ENCODE peak calls at places on chromosome 14, in six cellular contexts. W is uterus, O is tibial nerve, U is body of pancreas, L is lower leg skin, Y is GM12891. R is an unnamed sample.

GRCh38 chr14:20687362-20688166 is 1.0 kb upstream of the ANG start:
- DNase-seq in L (no peak), W (no peak), U (peak), Y (no peak), O (no peak), R (no peak)

GRCh38 chr14:77908847-77909246 is 108.9 kb downstream of the ADCK1 start:
- DNase-seq in Y (no peak), L (no peak), W (no peak), O (no peak), U (no peak), R (no peak)

GRCh38 chr14:101340556-101340955 is 220.7 kb upstream of the DIO3 start:
- DNase-seq in L (no peak), U (no peak), Y (no peak), O (no peak), W (no peak), R (no peak)

GRCh38 chr14:94689218-94689984 is 77.2 kb downstream of the SERPINA3 start:
- DNase-seq in Y (peak), L (peak), O (peak), U (peak), W (peak), R (peak)

GRCh38 chr14:65206448-65207096 is 104.3 kb upstream of the MAX start:
- DNase-seq in W (no peak), O (no peak), U (no peak), Y (no peak), L (no peak), R (no peak)

GRCh38 chr14:36293824-36294223 is 26.6 kb downstream of the MBIP start:
- DNase-seq in W (no peak), Y (no peak), O (no peak), L (no peak), U (no peak), R (no peak)

GRCh38 chr14:20331048-20331613 is 1.9 kb downstream of the CCNB1IP1 start:
- DNase-seq in O (no peak), W (no peak), U (no peak), L (no peak), Y (no peak), R (no peak)

GRCh38 chr14:47822326-47822725 is 146.9 kb upstream of the MDGA2 start:
- DNase-seq in U (no peak), W (no peak), O (no peak), Y (no peak), L (no peak), R (no peak)

GRCh38 chr14:99389171-99389826 is 91.4 kb downstream of the SETD3 start:
- DNase-seq in Y (peak), O (no peak), W (no peak), L (peak), U (peak), R (peak)

GRCh38 chr14:93276031-93276716 is 56.7 kb downstream of the BTBD7 start:
- DNase-seq in L (no peak), U (peak), W (no peak), O (no peak), Y (no peak), R (no peak)

GRCh38 chr14:41498959-41499358 is 107.7 kb upstream of the LRFN5 start:
- DNase-seq in L (no peak), U (no peak), Y (no peak), W (no peak), O (no peak), R (no peak)

DNA sequence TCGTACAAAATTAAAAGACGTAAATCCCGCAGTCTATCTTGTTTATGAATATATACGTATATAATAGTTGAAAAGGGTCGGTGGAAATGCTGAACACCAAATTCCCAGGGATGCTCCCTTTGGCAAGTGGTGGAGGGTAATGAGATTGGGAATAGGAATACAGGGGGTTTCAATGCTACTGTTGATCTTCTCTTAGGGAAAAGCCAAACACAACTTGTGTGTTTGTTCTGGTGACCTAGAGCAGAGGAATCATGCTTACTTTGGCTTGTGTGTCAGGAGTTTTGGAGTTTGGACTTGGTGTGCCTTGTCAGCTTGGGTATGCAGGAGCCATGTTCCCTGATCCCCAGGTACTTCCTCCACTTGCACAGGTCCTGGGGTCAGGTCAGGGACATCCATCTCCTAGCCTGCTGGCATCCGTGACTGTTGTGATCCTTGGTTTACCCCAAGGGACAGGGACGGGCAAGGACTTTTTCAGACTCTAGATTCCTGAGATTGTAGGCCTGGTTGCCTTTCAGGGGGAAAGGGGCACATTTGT is 4.1 kb downstream of the SLC10A1 start:
- DNase-seq in W (no peak), O (no peak), U (no peak), Y (no peak), L (no peak), R (no peak)
- TF ChIP-seq POLR2A in W (no peak), O (no peak), U (no peak), Y (no peak), L (no peak), R (no peak)

DNA sequence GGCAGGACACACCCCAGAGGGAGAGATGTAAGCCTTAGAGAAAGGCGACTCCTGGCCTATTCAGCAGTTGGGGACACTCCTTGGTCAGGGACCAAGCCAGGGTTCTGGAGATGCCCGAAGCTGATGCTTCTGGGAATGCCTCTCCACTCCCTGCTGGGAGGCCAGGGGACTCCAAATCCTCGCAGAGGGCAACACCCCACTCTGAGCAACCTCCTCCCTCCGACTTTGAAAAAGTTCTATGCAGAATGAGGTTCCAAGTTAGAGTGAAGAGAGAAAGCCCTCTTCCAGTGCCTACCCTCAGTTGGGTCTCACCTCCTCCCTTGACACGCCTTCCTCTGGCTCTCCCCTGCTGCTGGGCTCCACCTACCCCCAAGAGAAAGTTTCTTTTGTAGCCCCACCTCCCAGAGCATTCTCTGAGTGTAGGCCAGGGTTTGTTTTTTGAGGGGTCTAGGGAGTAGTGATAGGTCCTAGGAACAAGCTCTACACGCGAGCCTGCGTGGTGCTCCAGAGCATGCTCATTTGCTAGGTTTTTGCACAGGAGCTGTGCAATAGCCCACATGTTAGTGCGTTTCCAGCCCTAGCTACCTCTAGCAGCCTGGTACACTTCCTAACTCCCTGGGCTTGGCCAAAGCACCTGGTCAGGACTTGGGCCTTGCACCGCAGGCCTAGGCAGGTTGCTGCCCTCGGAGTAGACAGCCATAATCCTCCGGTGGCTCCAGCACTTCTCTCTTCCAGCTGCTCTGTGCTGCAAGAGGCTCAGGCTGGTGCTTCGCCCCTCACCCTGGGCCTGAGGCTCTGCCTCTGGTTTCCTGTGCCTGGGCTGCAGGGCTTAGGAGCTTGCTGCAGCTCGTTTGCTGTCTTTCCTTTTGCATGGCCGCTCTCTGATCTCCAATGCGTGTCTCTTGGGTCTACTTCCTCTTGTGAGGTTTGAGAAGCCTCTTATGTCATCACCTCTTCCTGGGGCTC is 590 bp upstream of the CEBPE start:
- DNase-seq in W (no peak), U (no peak), O (no peak), L (no peak), Y (peak), R (no peak)
- TF ChIP-seq POLR2A in W (no peak), U (no peak), O (no peak), L (no peak), Y (no peak), R (no peak)

GRCh38 chr14:50006141-50006540 is 110.2 kb downstream of the VCPKMT start:
- DNase-seq in U (no peak), L (no peak), O (no peak), Y (no peak), W (no peak), R (no peak)

GRCh38 chr14:50002926-50003212 is 110.0 kb downstream of the ARF6 start:
- DNase-seq in Y (no peak), W (no peak), O (no peak), U (no peak), L (no peak), R (no peak)

GRCh38 chr14:50001146-50001998 is 108.5 kb downstream of the ARF6 start:
- DNase-seq in O (peak), U (peak), Y (peak), L (peak), W (peak), R (peak)

GRCh38 chr14:50001999-50002925 is 109.4 kb downstream of the ARF6 start:
- DNase-seq in L (no peak), W (no peak), Y (no peak), U (peak), O (no peak), R (peak)

DNA sequence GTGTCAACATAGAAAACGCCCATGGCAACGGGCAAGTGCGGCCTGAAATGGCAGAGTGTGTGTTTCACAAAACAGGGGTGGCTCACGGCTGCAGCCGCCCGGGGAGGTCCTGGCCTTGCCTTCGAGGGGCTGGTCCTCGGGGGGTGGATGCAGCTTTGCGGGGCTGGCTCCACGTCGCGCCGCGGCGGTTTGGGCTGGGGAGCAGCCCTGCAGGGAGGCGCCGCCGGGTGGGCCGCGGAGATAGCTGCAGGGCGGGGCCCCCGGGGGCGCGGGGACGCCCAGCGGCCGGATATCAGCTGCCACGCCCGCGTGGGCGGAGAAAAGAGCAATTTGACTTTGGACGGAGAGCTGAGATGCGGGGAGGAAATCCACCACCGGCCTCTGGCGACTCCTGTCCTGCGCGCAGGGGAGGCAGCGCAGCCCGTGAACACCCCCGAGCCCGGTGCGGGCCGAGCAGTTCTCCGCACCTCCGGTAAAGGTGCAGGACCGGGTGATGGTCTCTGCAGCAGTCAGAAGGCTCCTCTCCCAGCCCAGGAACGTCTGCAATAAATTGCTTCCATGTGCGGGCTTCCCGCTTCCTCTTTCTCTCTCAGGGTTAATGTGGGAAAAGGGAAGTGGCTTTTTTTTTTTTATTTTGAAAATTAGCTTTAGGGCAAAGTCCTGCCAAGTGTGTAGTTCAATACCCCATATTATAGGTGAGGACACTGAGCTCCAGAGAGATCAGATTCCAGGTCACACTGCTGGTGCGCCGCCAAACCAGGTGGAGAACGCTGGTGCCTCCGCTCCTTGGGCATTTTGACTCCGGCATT is 110.5 kb downstream of the ARF6 start:
- DNase-seq in L (peak), Y (peak), O (peak), W (peak), U (peak), R (peak)
- TF ChIP-seq POLR2A in L (no peak), Y (peak), O (no peak), W (peak), U (peak), R (peak)

GRCh38 chr14:78946949-78947348 is 776.8 kb downstream of the NRXN3 start:
- DNase-seq in O (no peak), Y (no peak), U (no peak), W (no peak), L (no peak), R (no peak)

GRCh38 chr14:78950654-78951053 is 780.5 kb downstream of the NRXN3 start:
- DNase-seq in U (no peak), O (no peak), L (no peak), Y (no peak), W (no peak), R (no peak)

DNA sequence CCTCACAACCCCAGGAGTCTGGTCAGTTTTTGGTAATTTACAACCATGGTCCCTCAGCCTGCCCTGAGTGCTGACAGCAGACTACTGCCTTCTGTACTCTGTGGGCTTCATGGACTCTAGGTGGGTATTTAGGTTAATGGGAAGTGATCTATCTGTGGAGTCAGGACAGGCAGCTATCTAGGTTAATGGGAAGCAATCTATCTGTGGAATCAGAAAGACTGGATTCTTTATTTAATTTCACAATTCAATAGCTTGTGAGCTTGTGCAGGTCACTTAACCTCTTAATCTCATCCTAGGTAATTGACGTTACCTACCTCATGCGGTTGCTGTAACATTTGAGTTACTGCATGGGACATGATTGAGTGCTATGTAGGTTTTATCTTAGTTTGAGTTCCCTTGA is 777.5 kb downstream of the NRXN3 start:
- DNase-seq in Y (no peak), W (no peak), U (no peak), L (no peak), O (no peak), R (no peak)
- TF ChIP-seq POLR2A in Y (no peak), W (no peak), U (no peak), L (no peak), O (no peak), R (no peak)

GRCh38 chr14:105632010-105632409 is 105.6 kb downstream of the TMEM121 start:
- DNase-seq in U (no peak), L (no peak), O (no peak), Y (no peak), W (no peak), R (no peak)
- TF ChIP-seq POLR2A in U (no peak), L (no peak), O (no peak), Y (no peak), W (no peak), R (no peak)

GRCh38 chr14:90658541-90658967 is 157.7 kb downstream of the TTC7B start:
- DNase-seq in W (no peak), L (no peak), U (no peak), O (no peak), Y (no peak), R (no peak)
- TF ChIP-seq POLR2A in W (no peak), L (no peak), U (no peak), O (no peak), Y (no peak), R (no peak)

R was measured in thyroid gland.